ENCODE peak calls at places on chromosome 5, in seven cellular contexts. Y is colonic mucosa, H is AG08396, B is mesothelial cell of epicardium, T is T-cell, D is right cardiac atrium, V is WTC11. S is an unnamed sample.

GRCh38 chr5:135034186-135034962 is at the start of gene PITX1:
- DNase-seq in V (peak; percentile 65), T (peak; percentile 19), H (peak; percentile 85), B (peak; percentile 66), Y (peak; percentile 72), D (no peak), S (peak; percentile 92)

GRCh38 chr5:140383300-140383699 is 18.3 kb upstream of the ANKHD1 start:
- DNase-seq in B (no peak), D (no peak), Y (peak; percentile 55), H (no peak), V (no peak), T (no peak), S (no peak)

GRCh38 chr5:156093024-156093423 is 233.9 kb upstream of the SGCD start:
- DNase-seq in D (no peak), V (no peak), H (no peak), T (no peak), Y (no peak), B (no peak), S (no peak)

GRCh38 chr5:160605266-160605665 is 183.6 kb downstream of the PTTG1 start:
- DNase-seq in Y (no peak), T (no peak), H (no peak), B (no peak), V (no peak), D (no peak), S (no peak)

GRCh38 chr5:36763454-36763853 is 113.1 kb upstream of the NIPBL start:
- DNase-seq in T (no peak), Y (no peak), B (no peak), V (no peak), H (no peak), D (no peak), S (no peak)

GRCh38 chr5:133480366-133480765 is 132.0 kb downstream of the FSTL4 start:
- DNase-seq in Y (no peak), B (no peak), D (no peak), H (no peak), V (no peak), T (no peak), S (no peak)

GRCh38 chr5:121873409-121873808 is 21.7 kb downstream of the FTMT start:
- DNase-seq in D (no peak), Y (no peak), B (no peak), T (no peak), V (no peak), H (no peak), S (no peak)

GRCh38 chr5:126680215-126680817 is 79.6 kb downstream of the PHAX start:
- DNase-seq in Y (peak; percentile 63), D (no peak), T (no peak), V (peak; percentile 28), H (no peak), B (no peak), S (peak; percentile 21)

GRCh38 chr5:763998-764781 is 20.3 kb downstream of the ZDHHC11B start:
- DNase-seq in H (no peak), B (peak; percentile 15), D (peak; percentile 51), Y (no peak), T (no peak), V (no peak), S (no peak)

GRCh38 chr5:92401492-92401891 is 1018.4 kb upstream of the ARRDC3 start:
- DNase-seq in D (no peak), B (no peak), T (no peak), V (no peak), Y (no peak), H (no peak), S (peak; percentile 5)

GRCh38 chr5:56746553-56746952 is 68.8 kb upstream of the MAP3K1 start:
- DNase-seq in Y (no peak), V (no peak), H (no peak), B (no peak), T (no peak), D (no peak), S (no peak)

GRCh38 chr5:44983006-44983405 is 174.3 kb downstream of the MRPS30 start:
- DNase-seq in Y (no peak), H (no peak), B (no peak), V (no peak), D (no peak), T (no peak), S (no peak)

GRCh38 chr5:140259509-140259908 is 43.4 kb downstream of the PFDN1 start:
- DNase-seq in H (no peak), T (no peak), B (no peak), Y (peak; percentile 69), D (no peak), V (no peak), S (no peak)

GRCh38 chr5:15476977-15477376 is 23.0 kb upstream of the FBXL7 start:
- DNase-seq in V (no peak), T (no peak), H (no peak), Y (no peak), D (no peak), B (no peak), S (no peak)

GRCh38 chr5:146825033-146825432 is 53.5 kb downstream of the PPP2R2B start:
- DNase-seq in T (no peak), V (peak; percentile 69), H (peak; percentile 8), B (peak; percentile 53), D (peak; percentile 57), Y (no peak), S (peak; percentile 75)

GRCh38 chr5:141245250-141245717 is at the start of gene PCDHB15:
- DNase-seq in D (peak; percentile 57), T (peak; percentile 10), B (no peak), V (peak; percentile 85), Y (no peak), H (no peak), S (no peak)

GRCh38 chr5:113331201-113331551 is 103.6 kb downstream of the TSSK1B start:
- DNase-seq in Y (no peak), D (no peak), V (no peak), T (no peak), H (no peak), B (no peak), S (peak; percentile 18)

GRCh38 chr5:78544531-78545200 is 103.9 kb downstream of the LHFPL2 start:
- DNase-seq in T (no peak), Y (no peak), B (no peak), D (no peak), V (no peak), H (no peak), S (no peak)

GRCh38 chr5:141186897-141187512 is at the start of gene PCDHB9:
- DNase-seq in T (peak; percentile 13), D (no peak), Y (no peak), V (peak; percentile 71), B (no peak), H (peak; percentile 68), S (peak; percentile 21)

GRCh38 chr5:20113031-20113685 is 125.2 kb upstream of the CDH18 start:
- DNase-seq in V (no peak), T (no peak), H (no peak), B (no peak), Y (no peak), D (no peak), S (no peak)

GRCh38 chr5:91206734-91207133 is 176.4 kb downstream of the ARRDC3 start:
- DNase-seq in Y (no peak), V (no peak), T (no peak), H (no peak), D (no peak), B (no peak), S (no peak)

GRCh38 chr5:71778678-71779276 is 59.7 kb downstream of the CARTPT start:
- DNase-seq in H (no peak), Y (no peak), V (no peak), T (no peak), D (peak; percentile 65), B (no peak), S (peak; percentile 28)

S was measured in hepatocyte.